ENCODE peak calls at places on chromosomes 7 and 10, in five cellular contexts. One of them, this sample, is unnamed. For H3K4me1 and H3K79me2, the result is how much of the 10 kb centered on the place peaks cover.

GRCh38 chr7:55239406-55239805 is 125.7 kb upstream of the LANCL2 start:
- DNase-seq in K562: no peak
- DNase-seq in HCT116: no peak
- DNase-seq in astrocyte: no peak
- DNase-seq in GM12878: no peak
- DNase-seq in this sample: no peak

GRCh38 chr7:127870231-127870907 is 160.9 kb downstream of the LRRC4 start:
- DNase-seq in HCT116: no peak
- DNase-seq in GM12878: no peak
- DNase-seq in K562: no peak
- DNase-seq in astrocyte: no peak
- DNase-seq in this sample: no peak

GRCh38 chr7:142791502-142791901 is 20.7 kb downstream of the PRSS2 start:
- DNase-seq in HCT116: no peak
- DNase-seq in astrocyte: no peak
- DNase-seq in K562: no peak
- DNase-seq in GM12878: no peak
- DNase-seq in this sample: peak

GRCh38 chr7:70637726-70638125 is 494.2 kb upstream of the GALNT17 start:
- DNase-seq in astrocyte: no peak
- DNase-seq in K562: no peak
- DNase-seq in GM12878: no peak
- DNase-seq in HCT116: no peak
- DNase-seq in this sample: no peak

GRCh38 chr7:18844735-18845134 is 272.7 kb downstream of the TWIST1 start:
- DNase-seq in GM12878: no peak
- DNase-seq in K562: no peak
- DNase-seq in HCT116: no peak
- DNase-seq in astrocyte: no peak
- DNase-seq in this sample: no peak

GRCh38 chr7:5448378-5449042 is 24.9 kb upstream of the TNRC18 start:
- DNase-seq in GM12878: no peak
- DNase-seq in HCT116: no peak
- DNase-seq in astrocyte: no peak
- DNase-seq in K562: no peak
- DNase-seq in this sample: no peak

GRCh38 chr10:118204292-118204943 is 137.7 kb downstream of the FAM204A start:
- DNase-seq in GM12878: no peak
- DNase-seq in K562: no peak
- DNase-seq in astrocyte: no peak
- DNase-seq in HCT116: no peak
- DNase-seq in this sample: no peak

GRCh38 chr7:91465595-91466061 is 201.4 kb downstream of the FZD1 start:
- DNase-seq in HCT116: no peak
- DNase-seq in GM12878: no peak
- DNase-seq in K562: no peak
- DNase-seq in astrocyte: peak
- DNase-seq in this sample: no peak

GRCh38 chr7:111238891-111239290 is 148.0 kb downstream of the LRRN3 start:
- DNase-seq in HCT116: no peak
- DNase-seq in GM12878: no peak
- DNase-seq in K562: no peak
- DNase-seq in astrocyte: peak
- DNase-seq in this sample: no peak

GRCh38 chr7:101402081-101402779 is 39.6 kb downstream of the COL26A1 start:
- DNase-seq in GM12878: no peak
- DNase-seq in astrocyte: peak
- DNase-seq in K562: no peak
- DNase-seq in HCT116: no peak
- DNase-seq in this sample: no peak

GRCh38 chr7:132828502-132828901 is 252.2 kb upstream of the PLXNA4 start:
- DNase-seq in HCT116: no peak
- DNase-seq in GM12878: no peak
- DNase-seq in astrocyte: no peak
- DNase-seq in K562: no peak
- DNase-seq in this sample: no peak

GRCh38 chr10:51656467-51656866 is 42.9 kb downstream of the CSTF2T start:
- DNase-seq in GM12878: no peak
- DNase-seq in astrocyte: no peak
- DNase-seq in K562: no peak
- DNase-seq in HCT116: no peak
- DNase-seq in this sample: no peak

GRCh38 chr7:136652635-136653370 is 215.6 kb upstream of the CHRM2 start:
- DNase-seq in GM12878: no peak
- DNase-seq in astrocyte: peak
- DNase-seq in K562: no peak
- DNase-seq in HCT116: no peak
- DNase-seq in this sample: no peak

GRCh38 chr7:83415840-83416239 is 233.1 kb downstream of the SEMA3E start:
- DNase-seq in K562: no peak
- DNase-seq in HCT116: no peak
- DNase-seq in GM12878: no peak
- DNase-seq in astrocyte: peak
- DNase-seq in this sample: no peak

GRCh38 chr10:28722065-28722803 is 44.9 kb downstream of the BAMBI start:
- DNase-seq in HCT116: no peak
- DNase-seq in astrocyte: peak
- DNase-seq in K562: no peak
- DNase-seq in GM12878: no peak
- DNase-seq in this sample: no peak

GRCh38 chr7:140674356-140674800 is 1.6 kb downstream of the ADCK2 start:
- DNase-seq in HCT116: no peak
- DNase-seq in astrocyte: no peak
- DNase-seq in K562: no peak
- DNase-seq in GM12878: no peak
- DNase-seq in this sample: no peak

GRCh38 chr7:94127026-94127425 is 122.9 kb upstream of the BET1 start:
- DNase-seq in astrocyte: no peak
- DNase-seq in K562: no peak
- DNase-seq in GM12878: no peak
- DNase-seq in HCT116: no peak
- DNase-seq in this sample: no peak

GRCh38 chr7:28149291-28150101 is 31.1 kb downstream of the JAZF1 start:
- DNase-seq in HCT116: no peak
- DNase-seq in GM12878: peak
- DNase-seq in K562: no peak
- DNase-seq in astrocyte: no peak
- DNase-seq in this sample: no peak

GRCh38 chr10:70458329-70459060 is 17.0 kb upstream of the NODAL start:
- DNase-seq in astrocyte: peak
- DNase-seq in GM12878: no peak
- DNase-seq in K562: peak
- DNase-seq in HCT116: no peak
- DNase-seq in this sample: no peak

GRCh38 chr10:132396495-132397035 is 435 bp upstream of the PWWP2B start:
- DNase-seq in HCT116: no peak
- DNase-seq in astrocyte: no peak
- DNase-seq in GM12878: no peak
- DNase-seq in K562: peak
- DNase-seq in this sample: peak

GRCh38 chr10:110471566-110472139 is 26.1 kb upstream of the DUSP5 start:
- DNase-seq in HCT116: no peak
- DNase-seq in GM12878: no peak
- DNase-seq in K562: no peak
- DNase-seq in astrocyte: peak
- DNase-seq in this sample: no peak

GRCh38 chr7:50321678-50322077 is 17.2 kb downstream of the IKZF1 start:
- DNase-seq in K562: no peak
- DNase-seq in astrocyte: no peak
- DNase-seq in HCT116: no peak
- DNase-seq in GM12878: no peak
- DNase-seq in this sample: no peak

GRCh38 chr7:55087521-55087961 is 68.7 kb downstream of the EGFR start:
- DNase-seq in K562: no peak
- DNase-seq in astrocyte: no peak
- DNase-seq in GM12878: no peak
- DNase-seq in HCT116: no peak
- DNase-seq in this sample: no peak

GRCh38 chr7:143900230-143900766 is 1.7 kb downstream of the TCAF1 start:
- DNase-seq in K562: no peak
- DNase-seq in astrocyte: peak
- DNase-seq in HCT116: no peak
- DNase-seq in GM12878: no peak
- DNase-seq in this sample: no peak

GRCh38 chr7:78194609-78195008 is 396.0 kb downstream of the PHTF2 start:
- DNase-seq in HCT116: no peak
- DNase-seq in K562: no peak
- DNase-seq in astrocyte: no peak
- DNase-seq in GM12878: no peak
- DNase-seq in this sample: no peak

GRCh38 chr10:4588824-4589223 is 237.2 kb upstream of the AKR1E2 start:
- DNase-seq in HCT116: no peak
- DNase-seq in K562: no peak
- DNase-seq in astrocyte: no peak
- DNase-seq in GM12878: no peak
- DNase-seq in this sample: no peak

GRCh38 chr7:12130664-12131063 is 80.4 kb upstream of the TMEM106B start:
- DNase-seq in GM12878: no peak
- DNase-seq in HCT116: no peak
- DNase-seq in K562: no peak
- DNase-seq in astrocyte: peak
- DNase-seq in this sample: no peak

GRCh38 chr7:139776486-139777303 is 1.1 kb downstream of the HIPK2 start:
- DNase-seq in HCT116: no peak
- DNase-seq in astrocyte: peak
- DNase-seq in K562: peak
- DNase-seq in GM12878: peak
- DNase-seq in this sample: peak

GRCh38 chr7:130065500-130066152 is 4.7 kb upstream of the KLHDC10 start:
- DNase-seq in K562: no peak
- DNase-seq in GM12878: no peak
- DNase-seq in astrocyte: no peak
- DNase-seq in HCT116: no peak
- DNase-seq in this sample: no peak

GRCh38 chr7:130062246-130062645 is 8.1 kb upstream of the KLHDC10 start:
- DNase-seq in GM12878: no peak
- DNase-seq in K562: no peak
- DNase-seq in HCT116: no peak
- DNase-seq in astrocyte: no peak
- DNase-seq in this sample: no peak

DNA sequence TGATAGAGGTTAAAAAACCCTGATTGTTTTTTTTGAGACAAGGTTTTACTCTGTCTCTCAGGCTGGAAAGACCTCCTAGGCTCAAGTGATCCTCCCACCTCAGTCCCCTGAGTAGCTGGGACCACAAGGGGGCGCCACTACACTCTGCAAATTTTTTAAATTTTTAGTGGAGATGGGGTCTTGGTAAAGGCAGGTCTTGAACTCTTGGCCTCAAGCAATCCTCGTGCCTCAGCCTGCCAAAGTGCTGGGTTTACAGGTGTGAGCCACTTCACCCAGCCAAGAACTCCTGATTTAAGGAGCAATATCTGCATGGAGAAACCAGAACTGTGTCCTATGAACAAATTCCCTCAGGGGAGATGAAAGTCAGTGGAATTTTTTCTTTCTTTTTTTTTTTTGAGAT is 7.3 kb upstream of the KLHDC10 start:
- DNase-seq in K562: peak
- DNase-seq in HCT116: no peak
- DNase-seq in GM12878: no peak
- DNase-seq in astrocyte: no peak
- DNase-seq in this sample: peak
- H3K4me1 ChIP-seq in K562: under half
- H3K4me1 ChIP-seq in HCT116: under half
- H3K4me1 ChIP-seq in GM12878: under half
- H3K4me1 ChIP-seq in astrocyte: under half
- H3K4me1 ChIP-seq in this sample: under half

DNA sequence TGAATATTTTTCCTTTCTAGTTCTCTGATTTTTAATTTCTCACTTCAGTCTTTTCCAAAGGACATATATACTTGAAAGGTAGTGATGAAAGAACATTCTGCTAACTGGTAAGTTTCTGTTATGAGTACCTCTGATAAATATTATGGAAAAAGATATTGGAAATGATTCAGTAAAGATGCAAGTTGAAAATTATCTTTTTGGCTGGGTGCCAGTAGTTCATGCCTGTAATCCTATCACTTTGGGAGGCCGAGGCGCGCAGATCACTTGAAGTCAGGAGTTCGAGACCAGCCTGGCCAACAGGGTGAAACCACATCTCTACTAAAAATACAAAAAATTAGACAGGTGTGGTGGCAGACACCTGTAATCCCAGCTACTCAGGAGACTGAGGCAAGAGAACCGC is 62.1 kb downstream of the ANKRD26 start:
- DNase-seq in astrocyte: no peak
- DNase-seq in HCT116: no peak
- DNase-seq in GM12878: no peak
- DNase-seq in K562: no peak
- DNase-seq in this sample: no peak
- H3K79me2 ChIP-seq in astrocyte: under half
- H3K79me2 ChIP-seq in HCT116: under half
- H3K79me2 ChIP-seq in GM12878: under half
- H3K79me2 ChIP-seq in K562: under half
- H3K79me2 ChIP-seq in this sample: under half

GRCh38 chr7:47672267-47672920 is 90.5 kb upstream of the TNS3 start:
- DNase-seq in K562: no peak
- DNase-seq in astrocyte: no peak
- DNase-seq in GM12878: no peak
- DNase-seq in HCT116: no peak
- DNase-seq in this sample: no peak

GRCh38 chr7:47669178-47669878 is 87.4 kb upstream of the TNS3 start:
- DNase-seq in HCT116: no peak
- DNase-seq in K562: peak
- DNase-seq in astrocyte: peak
- DNase-seq in GM12878: peak
- DNase-seq in this sample: no peak

GRCh38 chr7:47672966-47673365 is 91.1 kb upstream of the TNS3 start:
- DNase-seq in GM12878: no peak
- DNase-seq in astrocyte: no peak
- DNase-seq in K562: no peak
- DNase-seq in HCT116: no peak
- DNase-seq in this sample: no peak

GRCh38 chr7:47671358-47671757 is 89.4 kb upstream of the TNS3 start:
- DNase-seq in GM12878: no peak
- DNase-seq in astrocyte: no peak
- DNase-seq in K562: no peak
- DNase-seq in HCT116: no peak
- DNase-seq in this sample: no peak

DNA sequence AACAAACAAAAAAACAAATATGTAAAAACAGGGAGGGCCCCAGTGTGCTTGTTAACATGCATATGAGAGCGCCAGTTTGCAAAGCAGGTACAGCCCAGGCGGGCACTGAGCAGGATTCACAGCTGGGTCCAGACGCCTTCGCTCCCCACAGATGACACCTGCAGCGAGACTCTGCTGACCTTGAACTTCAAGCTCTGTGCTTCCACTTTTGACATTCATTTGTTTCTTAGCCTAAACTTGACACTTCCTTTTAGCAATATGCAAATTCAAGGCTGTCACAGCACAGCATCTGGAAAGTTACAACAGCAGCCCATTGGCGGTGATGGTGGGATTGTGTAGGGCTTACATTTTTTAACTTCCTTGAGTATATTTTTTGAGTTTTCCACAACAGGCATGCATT is 88.8 kb upstream of the TNS3 start:
- DNase-seq in astrocyte: no peak
- DNase-seq in GM12878: peak
- DNase-seq in K562: no peak
- DNase-seq in HCT116: no peak
- DNase-seq in this sample: no peak
- H3K9ac ChIP-seq in astrocyte: no peak
- H3K9ac ChIP-seq in GM12878: no peak
- H3K9ac ChIP-seq in K562: no peak
- H3K9ac ChIP-seq in HCT116: no peak
- H3K9ac ChIP-seq in this sample: no peak

GRCh38 chr7:43761919-43762318 is 3.4 kb downstream of the BLVRA start:
- DNase-seq in HCT116: no peak
- DNase-seq in astrocyte: no peak
- DNase-seq in K562: no peak
- DNase-seq in GM12878: no peak
- DNase-seq in this sample: no peak
- H3K4me1 ChIP-seq in HCT116: half or more
- H3K4me1 ChIP-seq in astrocyte: under half
- H3K4me1 ChIP-seq in K562: half or more
- H3K4me1 ChIP-seq in GM12878: under half
- H3K4me1 ChIP-seq in this sample: under half

This sample was measured in DND-41.